ENCODE peak calls at places on chromosomes 4 and X, in seven cellular contexts. Y is PC-3, H is astrocyte, B is mesenchymal stem cell, M is fibroblast of mammary gland, D is AG10803, K is astrocyte of the cerebellum. N is an unnamed sample.

GRCh38 chr4:6367313-6367945 is 97.8 kb downstream of the WFS1 start:
- DNase-seq in Y (no peak), H (no peak), B (no peak), M (no peak), D (no peak), K (no peak), N (no peak)

GRCh38 chr4:79913581-79913980 is 159.4 kb downstream of the ANTXR2 start:
- DNase-seq in Y (no peak), H (peak), B (peak), M (peak), D (peak), K (peak), N (peak)

GRCh38 chrX:39152106-39152649 is 350.9 kb downstream of the MID1IP1 start:
- DNase-seq in Y (peak), H (no peak), B (peak), M (peak), D (no peak), K (no peak), N (no peak)

GRCh38 chr4:113635739-113636437 is 125.7 kb downstream of the CAMK2D start:
- DNase-seq in Y (peak), H (peak), B (no peak), M (peak), D (peak), K (peak), N (no peak)

GRCh38 chrX:84187501-84188319 is at the start of gene RPS6KA6:
- DNase-seq in Y (peak), H (peak), B (peak), M (peak), D (peak), K (no peak), N (no peak)

GRCh38 chr4:16082424-16083216 is 1.2 kb downstream of the PROM1 start:
- DNase-seq in Y (no peak), H (peak), B (peak), M (no peak), D (no peak), K (no peak), N (no peak)

GRCh38 chr4:140637836-140638235 is 69.1 kb upstream of the UCP1 start:
- DNase-seq in Y (peak), H (no peak), B (no peak), M (peak), D (peak), K (no peak), N (no peak)

GRCh38 chrX:117568238-117568637 is 548.4 kb downstream of the KLHL13 start:
- DNase-seq in Y (no peak), H (no peak), B (no peak), M (no peak), D (no peak), K (no peak), N (no peak)

GRCh38 chrX:134183665-134184064 is 53.3 kb upstream of the CCDC160 start:
- DNase-seq in Y (no peak), H (no peak), B (no peak), M (no peak), D (no peak), K (no peak), N (no peak)

GRCh38 chr4:141131738-141132688 is 1.3 kb downstream of the RNF150 start:
- DNase-seq in Y (no peak), H (peak), B (peak), M (no peak), D (no peak), K (no peak), N (no peak)

GRCh38 chr4:27381806-27382205 is 521.2 kb downstream of the STIM2 start:
- DNase-seq in Y (peak), H (peak), B (no peak), M (no peak), D (no peak), K (peak), N (no peak)

GRCh38 chr4:1462009-1462767 is 55.9 kb upstream of the NKX1-1 start:
- DNase-seq in Y (no peak), H (no peak), B (no peak), M (no peak), D (no peak), K (no peak), N (no peak)

GRCh38 chrX:9899640-9900075 is 67.5 kb upstream of the CLDN34 start:
- DNase-seq in Y (no peak), H (peak), B (peak), M (peak), D (peak), K (no peak), N (peak)

GRCh38 chr4:80125252-80126177 is 52.5 kb upstream of the ANTXR2 start:
- DNase-seq in Y (peak), H (peak), B (peak), M (peak), D (peak), K (peak), N (no peak)

GRCh38 chr4:110306363-110306762 is 107.9 kb upstream of the ELOVL6 start:
- DNase-seq in Y (no peak), H (peak), B (no peak), M (peak), D (peak), K (peak), N (no peak)

GRCh38 chrX:44344687-44345086 is 1.2 kb upstream of the EFHC2 start:
- DNase-seq in Y (no peak), H (no peak), B (no peak), M (no peak), D (no peak), K (no peak), N (no peak)

GRCh38 chr4:1511441-1512041 is 105.3 kb upstream of the NKX1-1 start:
- DNase-seq in Y (peak), H (no peak), B (peak), M (peak), D (peak), K (peak), N (no peak)

GRCh38 chrX:31894152-31894551 is 822.3 kb upstream of the FTHL17 start:
- DNase-seq in Y (no peak), H (no peak), B (no peak), M (no peak), D (no peak), K (no peak), N (no peak)

GRCh38 chr4:80202784-80203553 is 5.7 kb downstream of the PRDM8 start:
- DNase-seq in Y (no peak), H (no peak), B (peak), M (no peak), D (no peak), K (no peak), N (no peak)

GRCh38 chr4:96260071-96260682 is 420.3 kb downstream of the PDHA2 start:
- DNase-seq in Y (no peak), H (peak), B (peak), M (no peak), D (no peak), K (no peak), N (no peak)

GRCh38 chrX:23888887-23889501 is 18.7 kb downstream of the APOO start:
- DNase-seq in Y (peak), H (peak), B (peak), M (peak), D (peak), K (no peak), N (no peak)

GRCh38 chr4:136637071-136637777 is 895.1 kb downstream of the PCDH18 start:
- DNase-seq in Y (peak), H (no peak), B (peak), M (peak), D (no peak), K (no peak), N (no peak)

GRCh38 chrX:118872102-118872566 is 48.5 kb downstream of the ZCCHC12 start:
- DNase-seq in Y (peak), H (no peak), B (no peak), M (peak), D (peak), K (no peak), N (no peak)

GRCh38 chr4:766152-766515 is 59.8 kb downstream of the CPLX1 start:
- DNase-seq in Y (peak), H (peak), B (peak), M (peak), D (no peak), K (no peak), N (no peak)

GRCh38 chr4:106707776-106708603 is 328.1 kb downstream of the DKK2 start:
- DNase-seq in Y (no peak), H (peak), B (peak), M (no peak), D (peak), K (peak), N (no peak)

GRCh38 chrX:30887721-30888120 is 1.3 kb downstream of the TAB3 start:
- DNase-seq in Y (no peak), H (no peak), B (no peak), M (no peak), D (no peak), K (no peak), N (no peak)

GRCh38 chr4:153530284-153530995 is 64.3 kb downstream of the TMEM131L start:
- DNase-seq in Y (no peak), H (no peak), B (no peak), M (no peak), D (no peak), K (no peak), N (no peak)

GRCh38 chr4:153527690-153528089 is 61.5 kb downstream of the TMEM131L start:
- DNase-seq in Y (no peak), H (no peak), B (no peak), M (no peak), D (no peak), K (no peak), N (no peak)

GRCh38 chr4:153528705-153529493 is 62.7 kb downstream of the TMEM131L start:
- DNase-seq in Y (no peak), H (no peak), B (no peak), M (no peak), D (no peak), K (no peak), N (no peak)

GRCh38 chr4:153530996-153531375 is 64.8 kb downstream of the TMEM131L start:
- DNase-seq in Y (no peak), H (no peak), B (no peak), M (no peak), D (no peak), K (no peak), N (no peak)

GRCh38 chr4:153529646-153530045 is 63.5 kb downstream of the TMEM131L start:
- DNase-seq in Y (no peak), H (no peak), B (peak), M (peak), D (peak), K (no peak), N (no peak)
- H3K4me3 ChIP-seq in Y (no peak), H (no peak), B (no peak), M (no peak), D (no peak), K (no peak), N (no peak)

GRCh38 chr4:129094347-129094746 is 1.0 kb upstream of the SCLT1 start:
- DNase-seq in Y (no peak), H (no peak), B (peak), M (no peak), D (no peak), K (no peak), N (no peak)
- H3K4me3 ChIP-seq in Y (peak), H (peak), B (no peak), M (peak), D (no peak), K (no peak), N (no peak)

GRCh38 chrX:56764153-56764974 is 35.3 kb downstream of the NBDY start:
- DNase-seq in Y (peak), H (peak), B (peak), M (peak), D (peak), K (peak), N (no peak)
- H3K4me3 ChIP-seq in Y (no peak), H (no peak), B (no peak), M (peak), D (no peak), K (peak), N (no peak)

DNA sequence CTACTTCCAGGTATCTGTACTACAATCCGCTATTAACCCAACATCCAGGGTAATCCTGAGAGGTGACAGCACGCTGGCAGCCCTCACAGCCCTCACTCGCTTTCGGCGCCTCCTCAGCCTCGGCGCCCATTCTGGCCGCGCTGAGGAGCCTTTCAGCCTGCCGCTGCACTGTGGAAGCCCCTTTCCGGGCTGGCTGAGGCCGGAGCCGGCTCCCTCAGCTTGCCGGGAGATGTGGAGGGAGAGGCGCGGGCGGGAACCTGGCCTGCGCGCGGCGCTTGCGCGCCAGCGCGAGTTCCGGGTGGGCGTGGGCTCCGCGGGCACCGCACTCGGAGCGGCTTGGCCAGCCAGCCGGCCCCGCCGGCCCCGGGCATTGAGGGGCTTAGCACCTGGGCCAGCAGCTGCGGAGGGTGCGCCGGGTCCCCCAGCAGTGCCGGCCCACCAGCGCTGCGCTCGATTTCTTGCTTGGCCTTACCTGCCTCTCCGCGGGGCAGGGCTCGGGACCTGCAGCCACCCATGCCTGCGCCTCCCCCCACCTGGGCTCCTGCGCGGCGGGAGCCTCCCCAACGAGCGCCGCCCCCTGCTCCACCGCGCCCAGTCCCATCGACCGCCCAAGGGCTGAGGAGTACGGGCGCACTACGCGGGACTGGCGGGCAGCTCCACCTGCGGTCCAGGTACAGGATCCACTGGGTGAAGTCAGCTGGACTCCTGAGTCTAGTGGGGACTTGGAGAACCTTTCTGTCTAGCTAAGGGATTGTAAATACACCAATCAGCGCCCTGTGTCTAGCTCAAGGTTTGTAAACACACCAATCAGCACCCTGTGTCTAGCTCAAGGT is 87.3 kb downstream of the PRSS12 start:
- DNase-seq in Y (no peak), H (no peak), B (no peak), M (no peak), D (no peak), K (no peak), N (no peak)
- H3K4me3 ChIP-seq in Y (no peak), H (peak), B (no peak), M (peak), D (peak), K (peak), N (peak)

DNA sequence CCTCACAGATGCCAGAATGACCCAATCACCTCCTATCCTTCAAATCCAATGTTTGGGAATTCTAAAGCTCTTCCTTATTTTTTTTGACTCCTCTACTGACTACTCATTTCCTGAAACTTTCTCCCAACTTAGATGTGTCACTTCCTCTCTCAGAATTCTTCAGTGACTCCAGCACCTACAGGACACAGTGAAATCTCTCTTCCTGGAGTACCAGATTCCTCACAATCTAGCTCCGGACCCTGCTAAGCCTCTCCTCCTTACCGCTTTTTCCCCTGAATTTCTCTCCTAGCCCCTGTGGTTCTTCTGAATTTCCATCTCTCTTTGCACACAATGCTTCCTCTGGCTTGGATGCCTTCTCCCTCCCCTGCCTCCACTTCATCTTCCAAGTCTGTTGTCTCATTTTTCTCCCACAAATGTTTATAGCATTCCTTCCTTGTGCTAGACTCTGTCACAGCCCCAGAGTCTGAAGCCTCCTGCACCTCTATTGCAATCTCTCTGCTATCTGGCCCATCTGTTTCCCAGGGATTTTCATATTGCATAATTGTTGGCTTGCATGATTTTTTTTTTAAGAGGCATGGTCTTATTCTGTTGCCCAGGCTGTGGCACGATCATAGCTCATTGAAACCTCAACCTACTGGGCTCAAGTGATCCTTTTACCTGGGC is 80.1 kb downstream of the ANAPC4 start:
- DNase-seq in Y (peak), H (peak), B (peak), M (peak), D (peak), K (no peak), N (no peak)
- H3K4me3 ChIP-seq in Y (peak), H (peak), B (no peak), M (no peak), D (no peak), K (no peak), N (no peak)

GRCh38 chr4:52877694-52878093 is 15.6 kb downstream of the RASL11B start:
- DNase-seq in Y (no peak), H (no peak), B (no peak), M (no peak), D (no peak), K (no peak), N (no peak)

GRCh38 chr4:52883707-52884669 is 21.9 kb downstream of the RASL11B start:
- DNase-seq in Y (peak), H (no peak), B (no peak), M (no peak), D (no peak), K (no peak), N (no peak)

GRCh38 chr4:52880994-52881393 is 18.9 kb downstream of the RASL11B start:
- DNase-seq in Y (no peak), H (no peak), B (no peak), M (no peak), D (no peak), K (no peak), N (no peak)

GRCh38 chr4:52883183-52883621 is 21.1 kb downstream of the RASL11B start:
- DNase-seq in Y (peak), H (no peak), B (no peak), M (no peak), D (no peak), K (no peak), N (no peak)
- H3K4me3 ChIP-seq in Y (no peak), H (no peak), B (no peak), M (no peak), D (no peak), K (no peak), N (no peak)